ENCODE peak calls at places on chromosomes 12 and 14, in seven cellular contexts. G, J, V, M, R, Y and L are unnamed samples.

GRCh38 chr12:121217761-121218160 is 7.8 kb downstream of the P2RX4 start:
- DNase-seq in G (no peak), J (no peak), V (no peak), M (no peak), R (no peak), Y (no peak), L (no peak)

GRCh38 chr12:110347767-110348166 is 55.7 kb downstream of the ANAPC7 start:
- DNase-seq in G (no peak), J (no peak), V (no peak), M (no peak), R (no peak), Y (no peak), L (no peak)

GRCh38 chr14:72753879-72754400 is 140.0 kb downstream of the DPF3 start:
- DNase-seq in G (no peak), J (no peak), V (no peak), M (no peak), R (no peak), Y (no peak), L (no peak)

GRCh38 chr14:74377976-74378690 is 29.9 kb downstream of the VRTN start:
- DNase-seq in G (no peak), J (no peak), V (no peak), M (no peak), R (no peak), Y (no peak), L (no peak)

GRCh38 chr14:29235991-29236390 is 469.4 kb downstream of the FOXG1 start:
- DNase-seq in G (no peak), J (peak), V (no peak), M (peak), R (no peak), Y (peak), L (no peak)

GRCh38 chr12:68808388-68809189 is 612 bp downstream of the MDM2 start:
- DNase-seq in G (peak), J (peak), V (no peak), M (peak), R (peak), Y (peak), L (peak)

GRCh38 chr12:18684430-18684829 is 53.4 kb downstream of the PLCZ1 start:
- DNase-seq in G (peak), J (no peak), V (no peak), M (peak), R (no peak), Y (peak), L (no peak)

GRCh38 chr14:104252256-104253215 is 114.1 kb downstream of the KIF26A start:
- DNase-seq in G (no peak), J (no peak), V (no peak), M (no peak), R (no peak), Y (no peak), L (no peak)

GRCh38 chr12:103769240-103769945 is 71.6 kb downstream of the NT5DC3 start:
- DNase-seq in G (no peak), J (no peak), V (no peak), M (no peak), R (no peak), Y (peak), L (no peak)

GRCh38 chr12:130989391-130989790 is 35.7 kb downstream of the ADGRD1 start:
- DNase-seq in G (no peak), J (no peak), V (no peak), M (no peak), R (no peak), Y (no peak), L (no peak)

GRCh38 chr14:93970589-93970966 is 5.8 kb downstream of the ASB2 start:
- DNase-seq in G (peak), J (no peak), V (no peak), M (no peak), R (no peak), Y (no peak), L (no peak)

GRCh38 chr14:52949249-52949648 is 1.6 kb downstream of the FERMT2 start:
- DNase-seq in G (no peak), J (no peak), V (no peak), M (no peak), R (no peak), Y (no peak), L (no peak)

GRCh38 chr14:88463318-88463717 is 77.9 kb downstream of the SPATA7 start:
- DNase-seq in G (peak), J (no peak), V (no peak), M (peak), R (no peak), Y (peak), L (no peak)

GRCh38 chr12:12505544-12506501 is 56.8 kb downstream of the DUSP16 start:
- DNase-seq in G (no peak), J (peak), V (no peak), M (peak), R (no peak), Y (peak), L (no peak)

GRCh38 chr12:3892631-3893030 is 19.4 kb upstream of the PARP11 start:
- DNase-seq in G (no peak), J (no peak), V (no peak), M (no peak), R (no peak), Y (no peak), L (no peak)

GRCh38 chr14:83887871-83888270 is 1642.1 kb upstream of the FLRT2 start:
- DNase-seq in G (no peak), J (peak), V (no peak), M (no peak), R (no peak), Y (no peak), L (no peak)

GRCh38 chr14:89307409-89307808 is 109.6 kb downstream of the FOXN3 start:
- DNase-seq in G (no peak), J (no peak), V (no peak), M (no peak), R (no peak), Y (no peak), L (no peak)

GRCh38 chr12:49079796-49080195 is 10.0 kb upstream of the RHEBL1 start:
- DNase-seq in G (no peak), J (no peak), V (no peak), M (no peak), R (no peak), Y (no peak), L (no peak)

GRCh38 chr12:29234965-29235364 is 85.9 kb downstream of the FAR2 start:
- DNase-seq in G (peak), J (no peak), V (no peak), M (no peak), R (no peak), Y (peak), L (no peak)

GRCh38 chr12:115794659-115795081 is 482.8 kb downstream of the MED13L start:
- DNase-seq in G (no peak), J (no peak), V (no peak), M (no peak), R (no peak), Y (no peak), L (no peak)

GRCh38 chr14:74510955-74511354 is 17.4 kb downstream of the ISCA2 start:
- DNase-seq in G (peak), J (peak), V (no peak), M (no peak), R (no peak), Y (peak), L (peak)

GRCh38 chr12:96427269-96427729 is 27.1 kb upstream of the CDK17 start:
- DNase-seq in G (peak), J (peak), V (peak), M (peak), R (peak), Y (peak), L (peak)

DNA sequence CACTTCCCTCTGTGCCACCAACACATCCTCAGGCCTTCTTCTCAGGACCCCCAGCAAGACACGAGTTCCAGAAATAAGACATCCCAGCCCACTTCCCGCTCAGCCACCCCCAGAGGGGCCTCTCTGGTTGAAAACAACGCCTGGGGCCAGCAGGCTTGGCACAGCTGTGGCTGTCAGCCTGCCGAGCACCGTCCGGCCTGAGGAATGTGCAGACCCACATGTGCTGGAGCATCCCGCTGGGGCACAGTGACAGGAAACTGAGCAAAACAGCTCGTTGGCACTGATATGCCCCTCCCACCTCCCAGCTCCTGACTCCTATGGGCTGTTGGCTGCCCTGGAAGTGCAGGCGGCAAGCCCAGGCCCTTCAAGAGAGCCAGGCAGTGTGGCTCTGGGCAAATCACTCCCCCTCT is 1.4 kb downstream of the SYNE3 start:
- DNase-seq in G (peak), J (peak), V (no peak), M (peak), R (peak), Y (no peak), L (no peak)
- H3K4me3 ChIP-seq in G (no peak), J (peak), V (peak), M (no peak), R (peak), Y (peak), L (peak)

GRCh38 chr12:76548222-76548837 is 11.2 kb downstream of the OSBPL8 start:
- DNase-seq in G (peak), J (no peak), V (no peak), M (no peak), R (no peak), Y (no peak), L (no peak)
- H3K4me3 ChIP-seq in G (no peak), J (no peak), V (no peak), M (no peak), R (no peak), Y (no peak), L (no peak)

GRCh38 chr14:54652890-54653201 is 85.9 kb downstream of the SAMD4A start:
- DNase-seq in G (no peak), J (no peak), V (no peak), M (no peak), R (no peak), Y (no peak), L (no peak)

GRCh38 chr14:54654600-54654999 is 87.7 kb downstream of the SAMD4A start:
- DNase-seq in G (no peak), J (no peak), V (no peak), M (no peak), R (no peak), Y (peak), L (no peak)

GRCh38 chr14:54652188-54652889 is 85.4 kb downstream of the SAMD4A start:
- DNase-seq in G (peak), J (peak), V (peak), M (peak), R (peak), Y (peak), L (peak)

GRCh38 chr14:54651649-54652048 is 84.7 kb downstream of the SAMD4A start:
- DNase-seq in G (peak), J (no peak), V (no peak), M (no peak), R (no peak), Y (no peak), L (no peak)

DNA sequence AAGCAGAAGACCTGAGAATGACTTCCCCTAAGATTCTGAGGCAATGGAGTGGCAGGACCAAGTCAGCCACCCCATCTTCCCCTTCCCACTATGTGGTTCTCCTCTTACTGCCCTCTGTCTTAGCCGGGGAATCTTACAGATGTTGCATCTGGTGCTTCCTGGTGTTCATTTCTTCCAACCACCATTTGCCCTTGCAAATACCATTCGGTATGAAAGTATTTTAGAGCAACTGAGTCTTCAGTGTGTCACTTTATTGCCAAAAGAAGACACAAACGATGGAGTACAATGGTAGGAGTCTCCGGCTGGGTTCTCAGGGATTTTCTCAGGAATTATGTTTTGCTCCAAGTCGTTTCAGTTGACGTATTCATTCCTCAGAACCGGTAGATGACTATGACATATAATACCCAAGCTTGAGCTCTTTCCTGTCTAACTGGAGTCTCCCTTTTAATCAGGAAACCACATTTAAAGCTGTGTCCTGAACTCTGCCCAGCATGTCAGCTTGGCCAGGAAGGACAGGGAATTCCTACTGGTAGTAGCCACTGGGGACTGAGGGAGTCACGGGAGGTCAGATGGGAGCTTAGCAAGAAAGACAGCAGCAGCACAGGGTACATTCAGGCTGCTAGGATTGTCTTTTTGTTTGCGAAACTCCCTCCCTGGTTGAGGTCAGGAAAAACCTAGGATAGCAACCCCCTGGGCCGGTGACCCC is 87.0 kb downstream of the SAMD4A start:
- DNase-seq in G (no peak), J (peak), V (no peak), M (peak), R (peak), Y (peak), L (peak)
- H3K4me3 ChIP-seq in G (no peak), J (no peak), V (peak), M (no peak), R (no peak), Y (no peak), L (no peak)

GRCh38 chr12:89556976-89557375 is 31.1 kb upstream of the POC1B start:
- DNase-seq in G (no peak), J (no peak), V (no peak), M (peak), R (no peak), Y (no peak), L (no peak)
- H3K4me3 ChIP-seq in G (no peak), J (no peak), V (no peak), M (no peak), R (no peak), Y (no peak), L (no peak)

GRCh38 chr12:108768591-108769500 is 37.5 kb upstream of the CORO1C start:
- DNase-seq in G (no peak), J (no peak), V (no peak), M (no peak), R (peak), Y (no peak), L (no peak)
- H3K4me3 ChIP-seq in G (peak), J (no peak), V (peak), M (peak), R (peak), Y (peak), L (peak)

GRCh38 chr14:95523818-95524448 is 7.5 kb upstream of the SYNE3 start:
- DNase-seq in G (peak), J (no peak), V (no peak), M (peak), R (no peak), Y (peak), L (peak)
- H3K4me3 ChIP-seq in G (peak), J (no peak), V (peak), M (no peak), R (peak), Y (peak), L (peak)

DNA sequence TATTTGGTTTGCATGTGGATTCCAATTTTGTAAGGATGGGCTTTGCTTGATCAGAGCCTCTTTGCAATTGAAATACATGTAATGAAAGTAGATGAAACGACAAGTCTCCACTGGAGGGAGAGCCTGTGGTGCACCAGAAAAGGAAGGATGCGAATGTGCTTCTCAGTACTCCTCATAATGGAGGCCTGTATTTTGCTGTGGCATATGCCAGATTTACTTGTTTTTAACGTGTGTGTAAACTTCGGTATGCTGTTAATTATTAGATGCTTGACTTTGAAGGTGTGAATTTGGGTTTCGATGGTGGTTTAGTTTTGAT is 2.8 kb downstream of the DYRK2 start:
- DNase-seq in G (peak), J (peak), V (no peak), M (peak), R (no peak), Y (peak), L (no peak)
- H3K4me3 ChIP-seq in G (no peak), J (peak), V (no peak), M (peak), R (peak), Y (no peak), L (peak)

GRCh38 chr12:70255311-70255710 is 12.1 kb downstream of the CNOT2 start:
- DNase-seq in G (no peak), J (no peak), V (no peak), M (peak), R (no peak), Y (peak), L (no peak)
- H3K4me3 ChIP-seq in G (no peak), J (no peak), V (no peak), M (no peak), R (no peak), Y (no peak), L (no peak)